ENCODE peak calls at places on chromosome 1, in seven cellular contexts. Q is pancreas; K is NCI-H1417 treated with DMSO at 0.1 percent for 48 hours; D is smooth muscle cell of the brain vasculature; L is cardiac fibroblast; V is stimulated activated effector memory CD8-positive, alpha-beta T cell treated with anti-CD3 and anti-CD28 coated beads, Interleukin-12 subunit alpha, Interleukin-12 subunit beta, amount 100 ng/mL, for 72 hours; N is DMS153. H is an unnamed sample.

GRCh38 chr1:84504580-84505021 is 1.6 kb upstream of the SPATA1 start:
- DNase-seq in Q (no peak), K (no peak), D (no peak), L (peak), V (no peak), N (no peak), H (no peak)

GRCh38 chr1:100034465-100034864 is 64.7 kb downstream of the SLC35A3 start:
- DNase-seq in Q (no peak), K (no peak), D (no peak), L (peak), V (no peak), N (no peak), H (no peak)

GRCh38 chr1:153342178-153342577 is 6.5 kb downstream of the PGLYRP4 start:
- DNase-seq in Q (no peak), K (no peak), D (no peak), L (no peak), V (no peak), N (no peak), H (no peak)

GRCh38 chr1:206435450-206435849 is 34.8 kb upstream of the IKBKE start:
- DNase-seq in Q (no peak), K (no peak), D (no peak), L (no peak), V (no peak), N (no peak), H (no peak)

GRCh38 chr1:245592083-245592460 is 437.3 kb downstream of the KIF26B start:
- DNase-seq in Q (no peak), K (no peak), D (no peak), L (no peak), V (no peak), N (peak), H (no peak)

GRCh38 chr1:29417558-29417858 is 181.2 kb downstream of the PTPRU start:
- DNase-seq in Q (no peak), K (no peak), D (no peak), L (no peak), V (no peak), N (no peak), H (no peak)

GRCh38 chr1:42756956-42757891 is 9.6 kb downstream of the P3H1 start:
- DNase-seq in Q (no peak), K (no peak), D (peak), L (peak), V (no peak), N (peak), H (no peak)

GRCh38 chr1:196372896-196373536 is 235.2 kb downstream of the KCNT2 start:
- DNase-seq in Q (no peak), K (no peak), D (no peak), L (peak), V (no peak), N (no peak), H (no peak)